ENCODE peak calls at places on chromosomes 11 and 22, in nine cellular contexts. K, R, E, G, S, A, H, O and I are unnamed samples.

GRCh38 chr11:119306373-119306890 is 10.5 kb downstream of the MCAM start:
- DNase-seq in H (no peak), E (peak; percentile 76), A (peak; percentile 80), S (no peak), G (no peak), K (no peak), R (no peak), O (no peak), I (no peak)

GRCh38 chr11:30316237-30316636 is 6.7 kb upstream of the ARL14EP start:
- DNase-seq in O (no peak), H (no peak), S (no peak), R (no peak), K (no peak), E (no peak), G (no peak), A (no peak), I (no peak)

GRCh38 chr11:115911656-115912055 is 407.4 kb upstream of the CADM1 start:
- DNase-seq in O (peak; percentile 11), G (no peak), S (no peak), H (peak; percentile 69), K (no peak), A (no peak), R (no peak), E (no peak), I (no peak)

GRCh38 chr11:96303067-96303466 is 39.9 kb downstream of the MAML2 start:
- DNase-seq in A (peak; percentile 91), R (peak; percentile 65), G (no peak), S (no peak), O (no peak), H (no peak), K (no peak), E (peak; percentile 64), I (no peak)

GRCh38 chr11:45212566-45213315 is 66.3 kb downstream of the PRDM11 start:
- DNase-seq in E (no peak), O (no peak), A (no peak), S (no peak), R (no peak), K (no peak), G (no peak), H (no peak), I (no peak)

GRCh38 chr22:41302016-41302767 is 867 bp downstream of the ZC3H7B start:
- DNase-seq in S (no peak), K (peak; percentile 26), H (peak; percentile 63), O (no peak), A (no peak), E (no peak), R (no peak), G (no peak), I (no peak)

GRCh38 chr22:19750666-19751490 is 9.7 kb upstream of the TBX1 start:
- DNase-seq in A (peak; percentile 71), S (no peak), R (peak; percentile 7), E (peak; percentile 30), O (no peak), K (no peak), H (no peak), G (no peak), I (no peak)

GRCh38 chr22:44026066-44026629 is 2.0 kb downstream of the PARVB start:
- DNase-seq in H (no peak), O (no peak), S (no peak), G (no peak), K (no peak), A (no peak), R (no peak), E (peak; percentile 23), I (no peak)

GRCh38 chr11:399731-400211 is 5.8 kb downstream of the PKP3 start:
- DNase-seq in R (no peak), S (no peak), O (no peak), G (no peak), A (no peak), H (no peak), K (no peak), E (no peak), I (peak; percentile 46)